ENCODE peak calls at places on chromosomes 12 and 14, in four cellular contexts. One of them, this sample, is unnamed.

GRCh38 chr14:22865424-22866215 is 5.9 kb upstream of the LRP10 start:
- DNase-seq in body of pancreas: no peak
- DNase-seq in effector memory CD4-positive, alpha-beta T cell: no peak
- DNase-seq in A549: no peak
- DNase-seq in this sample: no peak

GRCh38 chr14:58239259-58240210 is 5.1 kb upstream of the PSMA3 start:
- DNase-seq in effector memory CD4-positive, alpha-beta T cell: peak; percentile 79
- DNase-seq in body of pancreas: peak; percentile 86
- DNase-seq in A549: peak; percentile 67
- DNase-seq in this sample: peak; percentile 75

GRCh38 chr14:74955229-74955999 is at the start of gene PGF:
- DNase-seq in A549: peak; percentile 30
- DNase-seq in body of pancreas: peak; percentile 76
- DNase-seq in effector memory CD4-positive, alpha-beta T cell: peak; percentile 24
- DNase-seq in this sample: peak; percentile 52

GRCh38 chr12:107655281-107656065 is 30.1 kb upstream of the PWP1 start:
- DNase-seq in effector memory CD4-positive, alpha-beta T cell: no peak
- DNase-seq in body of pancreas: no peak
- DNase-seq in A549: no peak
- DNase-seq in this sample: no peak

GRCh38 chr12:93825501-93825888 is 148.3 kb downstream of the CRADD start:
- DNase-seq in body of pancreas: no peak
- DNase-seq in effector memory CD4-positive, alpha-beta T cell: no peak
- DNase-seq in A549: no peak
- DNase-seq in this sample: no peak

GRCh38 chr14:78746086-78746595 is 576.0 kb downstream of the NRXN3 start:
- DNase-seq in body of pancreas: no peak
- DNase-seq in effector memory CD4-positive, alpha-beta T cell: no peak
- DNase-seq in A549: no peak
- DNase-seq in this sample: no peak

GRCh38 chr14:106039400-106039799 is 513.0 kb downstream of the TMEM121 start:
- DNase-seq in A549: peak; percentile 43
- DNase-seq in effector memory CD4-positive, alpha-beta T cell: peak; percentile 39
- DNase-seq in body of pancreas: no peak
- DNase-seq in this sample: peak; percentile 45

GRCh38 chr12:120654656-120655055 is 14.2 kb downstream of the CABP1 start:
- DNase-seq in effector memory CD4-positive, alpha-beta T cell: no peak
- DNase-seq in body of pancreas: no peak
- DNase-seq in A549: no peak
- DNase-seq in this sample: no peak

GRCh38 chr14:22520235-22520634 is 68.8 kb downstream of the DAD1 start:
- DNase-seq in effector memory CD4-positive, alpha-beta T cell: no peak
- DNase-seq in body of pancreas: no peak
- DNase-seq in A549: no peak
- DNase-seq in this sample: no peak

GRCh38 chr14:89254201-89254919 is 162.7 kb downstream of the FOXN3 start:
- DNase-seq in effector memory CD4-positive, alpha-beta T cell: no peak
- DNase-seq in body of pancreas: no peak
- DNase-seq in A549: no peak
- DNase-seq in this sample: no peak

GRCh38 chr12:82627799-82628198 is 58.9 kb upstream of the TMTC2 start:
- DNase-seq in effector memory CD4-positive, alpha-beta T cell: no peak
- DNase-seq in A549: peak; percentile 59
- DNase-seq in body of pancreas: no peak
- DNase-seq in this sample: no peak

GRCh38 chr12:127388985-127389384 is 878.0 kb upstream of the TMEM132C start:
- DNase-seq in body of pancreas: no peak
- DNase-seq in A549: no peak
- DNase-seq in effector memory CD4-positive, alpha-beta T cell: no peak
- DNase-seq in this sample: no peak

GRCh38 chr12:574475-575128 is 88.6 kb downstream of the NINJ2 start:
- DNase-seq in body of pancreas: no peak
- DNase-seq in effector memory CD4-positive, alpha-beta T cell: no peak
- DNase-seq in A549: no peak
- DNase-seq in this sample: no peak

GRCh38 chr14:38521591-38521990 is 265.7 kb upstream of the CLEC14A start:
- DNase-seq in effector memory CD4-positive, alpha-beta T cell: no peak
- DNase-seq in body of pancreas: no peak
- DNase-seq in A549: no peak
- DNase-seq in this sample: no peak

GRCh38 chr12:77746108-77746507 is 84.6 kb upstream of the NAV3 start:
- DNase-seq in effector memory CD4-positive, alpha-beta T cell: no peak
- DNase-seq in A549: no peak
- DNase-seq in body of pancreas: no peak
- DNase-seq in this sample: no peak

GRCh38 chr14:34365309-34365915 is 96.6 kb downstream of the SPTSSA start:
- DNase-seq in A549: peak; percentile 51
- DNase-seq in effector memory CD4-positive, alpha-beta T cell: no peak
- DNase-seq in body of pancreas: no peak
- DNase-seq in this sample: no peak

GRCh38 chr14:34368115-34368970 is 93.7 kb downstream of the SPTSSA start:
- DNase-seq in body of pancreas: peak; percentile 26
- DNase-seq in A549: peak; percentile 82
- DNase-seq in effector memory CD4-positive, alpha-beta T cell: no peak
- DNase-seq in this sample: no peak

GRCh38 chr14:34364201-34364600 is 97.8 kb downstream of the SPTSSA start:
- DNase-seq in effector memory CD4-positive, alpha-beta T cell: no peak
- DNase-seq in A549: no peak
- DNase-seq in body of pancreas: no peak
- DNase-seq in this sample: no peak

GRCh38 chr14:34372766-34373165 is 89.3 kb downstream of the SPTSSA start:
- DNase-seq in effector memory CD4-positive, alpha-beta T cell: no peak
- DNase-seq in A549: no peak
- DNase-seq in body of pancreas: no peak
- DNase-seq in this sample: no peak

GRCh38 chr14:34368971-34369665 is 92.9 kb downstream of the SPTSSA start:
- DNase-seq in A549: no peak
- DNase-seq in effector memory CD4-positive, alpha-beta T cell: no peak
- DNase-seq in body of pancreas: no peak
- DNase-seq in this sample: no peak
- H3K27ac ChIP-seq in A549: peak overlapping the region; percentile 86
- H3K27ac ChIP-seq in effector memory CD4-positive, alpha-beta T cell: no peak overlapping the region
- H3K27ac ChIP-seq in body of pancreas: peak overlapping the region; percentile 7
- H3K27ac ChIP-seq in this sample: no peak overlapping the region

DNA sequence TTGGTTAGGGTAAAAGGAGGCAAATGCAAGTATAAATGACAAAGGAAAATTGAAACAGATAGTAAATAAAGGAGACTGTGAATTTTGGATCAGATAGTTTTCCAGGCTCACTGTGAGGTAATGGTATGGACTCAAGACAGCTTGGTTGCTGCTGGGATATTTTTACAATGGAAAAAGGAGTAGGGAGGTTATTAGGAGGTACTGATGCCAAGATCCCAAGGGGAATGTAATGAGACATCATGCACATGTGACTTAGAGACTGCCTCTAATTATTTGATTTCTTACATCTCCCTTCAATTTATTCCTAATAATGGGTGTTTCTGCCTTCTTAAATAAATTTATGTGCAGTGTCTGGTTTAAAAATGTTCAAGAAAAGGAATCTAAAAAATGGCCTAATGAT is 56.9 kb downstream of the TAOK3 start:
- DNase-seq in effector memory CD4-positive, alpha-beta T cell: no peak
- DNase-seq in body of pancreas: no peak
- DNase-seq in A549: no peak
- DNase-seq in this sample: no peak
- H3K27ac ChIP-seq in effector memory CD4-positive, alpha-beta T cell: no peak overlapping the region
- H3K27ac ChIP-seq in body of pancreas: no peak overlapping the region
- H3K27ac ChIP-seq in A549: no peak overlapping the region
- H3K27ac ChIP-seq in this sample: no peak overlapping the region

GRCh38 chr12:97063292-97063935 is 156.4 kb downstream of the NEDD1 start:
- DNase-seq in A549: no peak
- DNase-seq in body of pancreas: no peak
- DNase-seq in effector memory CD4-positive, alpha-beta T cell: no peak
- DNase-seq in this sample: no peak

DNA sequence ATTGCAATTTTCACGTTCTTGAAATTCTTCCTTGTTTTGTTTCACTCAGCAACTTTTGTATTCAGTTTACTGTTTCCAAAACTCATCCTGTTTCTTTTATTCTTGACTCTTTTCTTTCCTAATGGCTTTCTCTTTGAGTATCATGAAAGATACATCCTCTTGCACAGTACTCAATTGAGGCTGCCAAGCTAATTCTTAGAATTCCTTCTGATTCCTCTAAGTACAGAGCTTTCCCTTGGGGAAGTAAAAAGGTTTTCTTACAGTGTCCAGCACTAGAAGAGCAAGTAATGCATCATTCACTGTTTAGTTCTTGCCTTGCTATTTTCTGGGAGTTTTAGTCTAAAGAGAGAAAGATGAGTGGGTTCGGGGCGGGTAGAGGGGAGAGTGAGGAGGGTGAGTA is 154.1 kb downstream of the NEDD1 start:
- DNase-seq in A549: no peak
- DNase-seq in effector memory CD4-positive, alpha-beta T cell: no peak
- DNase-seq in body of pancreas: no peak
- DNase-seq in this sample: no peak
- H3K27ac ChIP-seq in A549: no peak overlapping the region
- H3K27ac ChIP-seq in effector memory CD4-positive, alpha-beta T cell: no peak overlapping the region
- H3K27ac ChIP-seq in body of pancreas: no peak overlapping the region
- H3K27ac ChIP-seq in this sample: no peak overlapping the region

GRCh38 chr14:24070285-24071143 is 848 bp upstream of the CPNE6 start:
- DNase-seq in effector memory CD4-positive, alpha-beta T cell: no peak
- DNase-seq in A549: no peak
- DNase-seq in body of pancreas: peak; percentile 7
- DNase-seq in this sample: no peak

GRCh38 chr14:24071144-24071697 is at the start of gene CPNE6:
- DNase-seq in A549: no peak
- DNase-seq in body of pancreas: no peak
- DNase-seq in effector memory CD4-positive, alpha-beta T cell: no peak
- DNase-seq in this sample: no peak

GRCh38 chr14:24071836-24072420 is 566 bp downstream of the CPNE6 start:
- DNase-seq in effector memory CD4-positive, alpha-beta T cell: no peak
- DNase-seq in A549: no peak
- DNase-seq in body of pancreas: no peak
- DNase-seq in this sample: no peak

GRCh38 chr14:24072881-24073877 is 1.8 kb downstream of the CPNE6 start:
- DNase-seq in body of pancreas: no peak
- DNase-seq in A549: no peak
- DNase-seq in effector memory CD4-positive, alpha-beta T cell: no peak
- DNase-seq in this sample: no peak

DNA sequence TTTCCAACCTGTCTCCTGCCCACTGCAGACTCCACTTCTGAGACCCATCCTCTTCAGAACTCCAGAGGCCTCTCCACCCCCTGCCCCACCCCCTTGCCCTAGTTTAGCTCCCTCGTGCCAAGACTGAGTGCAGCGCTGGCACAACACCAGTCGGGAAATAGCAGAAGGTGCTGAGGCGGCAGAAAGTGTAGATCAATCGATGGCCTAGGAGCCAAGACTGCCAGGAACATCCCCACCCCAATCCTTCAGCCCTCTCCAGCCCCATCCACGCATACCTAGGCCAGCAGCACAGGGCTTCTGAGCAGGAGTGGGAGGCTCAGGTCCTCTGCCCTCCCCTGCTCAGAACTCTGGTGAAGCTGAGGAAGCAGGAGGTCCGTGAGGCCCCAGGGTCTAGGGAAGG is 1.1 kb downstream of the CPNE6 start:
- DNase-seq in A549: no peak
- DNase-seq in body of pancreas: peak; percentile 57
- DNase-seq in effector memory CD4-positive, alpha-beta T cell: no peak
- DNase-seq in this sample: no peak
- H3K27ac ChIP-seq in A549: no peak overlapping the region
- H3K27ac ChIP-seq in body of pancreas: no peak overlapping the region
- H3K27ac ChIP-seq in effector memory CD4-positive, alpha-beta T cell: no peak overlapping the region
- H3K27ac ChIP-seq in this sample: no peak overlapping the region

DNA sequence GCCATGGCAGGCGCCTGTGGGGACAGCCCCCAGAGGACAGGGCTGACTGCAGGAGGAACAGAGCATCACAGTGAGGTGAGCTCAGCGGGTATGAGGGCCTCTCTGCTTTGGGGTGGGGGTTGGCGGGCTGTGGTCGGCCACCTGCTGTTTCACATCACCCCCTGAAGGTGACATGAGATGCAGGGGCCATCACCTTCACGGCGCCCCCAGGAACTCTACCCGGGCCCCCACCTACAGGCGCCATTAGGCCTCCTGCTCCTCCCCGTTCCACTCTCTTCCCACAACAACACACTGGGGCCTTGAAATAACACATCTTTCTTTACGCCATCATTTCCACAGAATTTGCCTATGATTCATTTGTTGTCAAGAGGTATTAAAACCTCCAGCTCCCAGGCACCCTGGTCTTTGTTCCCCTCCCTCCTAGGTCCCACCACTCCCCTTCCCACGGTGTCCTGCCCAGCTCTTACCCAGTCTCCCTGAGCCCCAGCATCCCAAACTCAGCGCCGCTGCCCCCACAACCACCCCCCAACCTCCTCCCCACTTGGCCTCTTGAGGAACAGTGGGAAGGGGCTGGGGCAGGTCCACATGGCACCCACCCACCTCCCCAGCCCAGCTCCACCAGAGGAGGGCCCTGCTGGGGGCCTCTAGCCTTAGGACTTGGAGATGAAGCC is 12.7 kb upstream of the HDAC7 start:
- DNase-seq in effector memory CD4-positive, alpha-beta T cell: no peak
- DNase-seq in body of pancreas: no peak
- DNase-seq in A549: no peak
- DNase-seq in this sample: no peak
- H3K27ac ChIP-seq in effector memory CD4-positive, alpha-beta T cell: peak overlapping the region; percentile 83
- H3K27ac ChIP-seq in body of pancreas: no peak overlapping the region
- H3K27ac ChIP-seq in A549: no peak overlapping the region
- H3K27ac ChIP-seq in this sample: no peak overlapping the region

DNA sequence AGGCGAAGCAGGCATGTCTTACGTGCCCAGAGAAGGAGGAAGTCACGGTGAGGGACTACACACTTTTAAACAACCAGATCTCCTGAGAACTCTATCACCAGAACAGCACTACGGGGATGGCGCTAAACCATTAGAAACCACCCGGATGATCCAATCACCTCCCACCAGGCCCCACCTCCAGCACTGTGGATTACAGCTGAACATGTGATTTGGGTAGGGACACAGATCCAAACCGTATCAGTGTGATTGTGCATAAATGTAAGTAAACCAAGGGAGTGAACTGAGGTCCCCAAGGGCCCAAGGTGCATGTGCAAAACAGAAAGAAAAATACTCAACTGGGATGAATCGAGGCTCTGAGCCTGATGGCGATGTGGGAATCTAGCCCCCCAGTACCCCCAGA is 134.2 kb downstream of the DICER1 start:
- DNase-seq in A549: no peak
- DNase-seq in effector memory CD4-positive, alpha-beta T cell: no peak
- DNase-seq in body of pancreas: no peak
- DNase-seq in this sample: peak; percentile 6
- H3K27ac ChIP-seq in A549: no peak overlapping the region
- H3K27ac ChIP-seq in effector memory CD4-positive, alpha-beta T cell: no peak overlapping the region
- H3K27ac ChIP-seq in body of pancreas: no peak overlapping the region
- H3K27ac ChIP-seq in this sample: no peak overlapping the region

DNA sequence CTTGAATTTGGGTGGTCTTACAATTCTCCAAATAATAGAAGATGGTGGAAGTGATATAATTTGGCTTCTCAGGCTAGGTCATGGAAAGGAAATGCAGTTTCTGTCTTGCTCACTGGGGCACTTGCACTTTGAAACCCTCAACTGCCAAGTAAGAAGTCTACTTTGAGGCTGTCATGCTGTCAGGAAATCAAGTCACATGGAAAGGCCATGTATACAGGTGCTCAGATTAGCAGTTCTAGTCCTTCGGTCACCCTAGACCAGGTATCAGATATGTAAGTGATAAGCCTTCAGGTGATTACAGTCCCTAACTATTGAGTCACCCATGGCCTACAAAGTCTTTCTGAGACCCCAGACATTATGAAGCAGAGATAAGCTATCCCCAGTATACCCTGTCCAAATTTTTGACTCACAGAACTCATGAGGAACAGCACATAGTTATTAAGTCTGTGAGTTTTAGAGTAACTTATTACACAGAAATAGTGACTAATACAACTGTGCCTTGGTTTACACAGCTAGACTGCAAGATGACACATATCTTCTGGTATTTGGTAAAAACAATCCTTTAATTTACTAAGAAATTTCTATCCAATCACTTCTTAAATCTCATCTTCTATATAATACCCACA is 26.3 kb upstream of the BBS10 start:
- DNase-seq in effector memory CD4-positive, alpha-beta T cell: no peak
- DNase-seq in body of pancreas: no peak
- DNase-seq in A549: peak; percentile 5
- DNase-seq in this sample: no peak
- H3K27ac ChIP-seq in effector memory CD4-positive, alpha-beta T cell: no peak overlapping the region
- H3K27ac ChIP-seq in body of pancreas: no peak overlapping the region
- H3K27ac ChIP-seq in A549: peak overlapping the region; percentile 66
- H3K27ac ChIP-seq in this sample: no peak overlapping the region